ENCODE peak calls at places on chromosome 1, in four cellular contexts. W, B, F and Z are unnamed samples.
A peak's percentile ranks its signal among the peaks of the same experiment; 100 is the strongest.

GRCh38 chr1:3121401-3122215 is 52.6 kb downstream of the PRDM16 start:
- DNase-seq in F (no peak), B (no peak), W (no peak), Z (no peak)

GRCh38 chr1:211535338-211535737 is 43.4 kb upstream of the RD3 start:
- DNase-seq in F (no peak), W (no peak), B (no peak), Z (no peak)

GRCh38 chr1:109249654-109250401 is 489 bp downstream of the CELSR2 start:
- DNase-seq in B (no peak), W (no peak), F (no peak), Z (no peak)

GRCh38 chr1:41493117-41493536 is 8.6 kb upstream of the EDN2 start:
- DNase-seq in F (peak; percentile 93), W (peak; percentile 91), B (no peak), Z (peak; percentile 98)

GRCh38 chr1:193712356-193712755 is 525.9 kb upstream of the B3GALT2 start:
- DNase-seq in B (no peak), W (no peak), F (no peak), Z (no peak)

GRCh38 chr1:84164567-84165021 is 20.5 kb downstream of the PRKACB start:
- DNase-seq in F (peak; percentile 55), W (no peak), B (no peak), Z (no peak)

GRCh38 chr1:150022357-150022756 is 11.8 kb upstream of the OTUD7B start:
- DNase-seq in F (no peak), W (no peak), B (peak; percentile 5), Z (no peak)

GRCh38 chr1:198156111-198156744 is 570 bp upstream of the NEK7 start:
- DNase-seq in B (peak; percentile 90), W (peak; percentile 78), F (peak; percentile 71), Z (peak; percentile 41)

GRCh38 chr1:117013310-117013850 is 11.8 kb downstream of the CD101 start:
- DNase-seq in F (no peak), W (no peak), B (no peak), Z (no peak)

GRCh38 chr1:92299477-92300125 is 742 bp downstream of the RPAP2 start:
- DNase-seq in W (no peak), B (peak; percentile 12), F (no peak), Z (no peak)

GRCh38 chr1:3907031-3907534 is 7.0 kb upstream of the C1orf174 start:
- DNase-seq in F (no peak), B (no peak), W (no peak), Z (no peak)

GRCh38 chr1:245153645-245154428 is 948 bp upstream of the KIF26B start:
- DNase-seq in W (no peak), F (no peak), B (no peak), Z (no peak)

GRCh38 chr1:185565314-185565713 is 168.9 kb upstream of the HMCN1 start:
- DNase-seq in F (peak; percentile 93), B (no peak), W (peak; percentile 80), Z (peak; percentile 97)